ENCODE peak calls at places on chromosomes 2 and 18, in four cellular contexts. X, N, Z and D are unnamed samples.

GRCh38 chr2:26561918-26562810 is 79.0 kb downstream of the CIB4 start:
- DNase-seq in Z (no peak), N (peak), X (no peak), D (peak)

GRCh38 chr2:24708537-24709152 is 84.5 kb downstream of the PTRHD1 start:
- DNase-seq in N (no peak), Z (no peak), X (no peak), D (peak)

GRCh38 chr2:215186021-215186420 is 47.6 kb upstream of the ABCA12 start:
- DNase-seq in Z (no peak), N (no peak), X (no peak), D (no peak)

GRCh38 chr2:223047260-223047761 is 4.7 kb upstream of the KCNE4 start:
- DNase-seq in N (peak), X (no peak), Z (no peak), D (peak)

GRCh38 chr2:3116371-3116770 is 261.2 kb downstream of the EIPR1 start:
- DNase-seq in N (no peak), Z (no peak), X (no peak), D (no peak)

GRCh38 chr2:218607436-218608115 is at the start of gene PLCD4:
- DNase-seq in X (no peak), Z (peak), N (peak), D (peak)

GRCh38 chr2:142868281-142868762 is 9.1 kb upstream of the KYNU start:
- DNase-seq in N (peak), X (no peak), Z (no peak), D (no peak)

GRCh38 chr2:95343429-95344207 is 46.5 kb downstream of the KCNIP3 start:
- DNase-seq in Z (no peak), N (no peak), X (no peak), D (no peak)

GRCh38 chr2:166060191-166060590 is 67.6 kb downstream of the SCN1A start:
- DNase-seq in Z (no peak), X (no peak), N (no peak), D (no peak)

GRCh38 chr2:55761526-55761925 is 67.9 kb upstream of the PNPT1 start:
- DNase-seq in N (no peak), Z (no peak), X (no peak), D (peak)

GRCh38 chr18:47150824-47151366 is 595 bp upstream of the HDHD2 start:
- DNase-seq in X (no peak), Z (peak), N (no peak), D (no peak)

GRCh38 chr2:160045703-160046210 is 16.7 kb downstream of the PLA2R1 start:
- DNase-seq in Z (no peak), X (no peak), N (no peak), D (no peak)

GRCh38 chr18:61842146-61842545 is 50.7 kb downstream of the RNF152 start:
- DNase-seq in N (no peak), X (peak), Z (no peak), D (no peak)

GRCh38 chr2:20539776-20540586 is 93.1 kb downstream of the RHOB start:
- DNase-seq in X (no peak), Z (no peak), N (peak), D (no peak)

GRCh38 chr2:169069341-169069740 is at the start of gene DHRS9:
- DNase-seq in N (no peak), X (no peak), Z (no peak), D (peak)

GRCh38 chr2:19901201-19901457 is 654 bp downstream of the TTC32 start:
- DNase-seq in Z (no peak), N (no peak), X (no peak), D (no peak)

GRCh38 chr18:71250191-71250590 is 961.3 kb downstream of the SOCS6 start:
- DNase-seq in Z (no peak), N (no peak), X (no peak), D (no peak)

GRCh38 chr18:66346833-66347595 is 256.9 kb downstream of the CDH19 start:
- DNase-seq in N (no peak), Z (no peak), X (no peak), D (no peak)

GRCh38 chr2:12856934-12857660 is 140.4 kb downstream of the TRIB2 start:
- DNase-seq in X (no peak), Z (no peak), N (no peak), D (peak)

GRCh38 chr2:44549099-44549471 is 187.3 kb downstream of the CAMKMT start:
- DNase-seq in Z (no peak), X (no peak), N (no peak), D (peak)

GRCh38 chr2:217510790-217511291 is 492.0 kb downstream of the TNS1 start:
- DNase-seq in N (peak), Z (peak), X (peak), D (peak)

GRCh38 chr18:21361297-21361880 is 119.4 kb downstream of the GREB1L start:
- DNase-seq in Z (peak), X (no peak), N (no peak), D (no peak)

GRCh38 chr2:170486730-170487129 is 228.4 kb upstream of the SP5 start:
- DNase-seq in N (no peak), Z (no peak), X (peak), D (no peak)

GRCh38 chr2:69013837-69014796 is 1.1 kb downstream of the ANTXR1 start:
- DNase-seq in N (no peak), X (no peak), Z (peak), D (peak)

GRCh38 chr2:106068415-106068814 is 125.7 kb downstream of the UXS1 start:
- DNase-seq in X (no peak), Z (no peak), N (no peak), D (no peak)

GRCh38 chr2:84735383-84735782 is 145.5 kb downstream of the TRABD2A start:
- DNase-seq in Z (no peak), N (no peak), X (no peak), D (peak)

GRCh38 chr2:25062461-25062860 is 20.6 kb downstream of the EFR3B start:
- DNase-seq in Z (no peak), X (peak), N (no peak), D (no peak)

GRCh38 chr2:96952976-96953610 is 33.3 kb downstream of the FAM178B start:
- DNase-seq in Z (no peak), N (no peak), X (no peak), D (no peak)

GRCh38 chr2:173652731-173653426 is 298.2 kb downstream of the CDCA7 start:
- DNase-seq in N (no peak), Z (peak), X (no peak), D (peak)